ENCODE peak calls at places on chromosomes 3 and 15, in nine cellular contexts. W is AG08395; J is HEK293T; C is COLO829; P is SJSA1; Y is effector memory CD8-positive, alpha-beta T cell; X is HS-27A; I is EL; Q is stimulated activated naive CD8-positive, alpha-beta T cell treated with anti-CD3 and anti-CD28 coated beads, Interleukin-15, Interleukin-2, amounts not matched to agents 100 U/mL and 50 U/mL, for 24 hours. O is an unnamed sample.

GRCh38 chr3:167120828-167121227 is 259.3 kb downstream of the ZBBX start:
- DNase-seq in P (no peak), I (no peak), X (no peak), C (no peak), J (no peak), Q (no peak), W (no peak), Y (no peak), O (no peak)

GRCh38 chr15:96335429-96335807 is 4.9 kb downstream of the NR2F2 start:
- DNase-seq in P (peak), W (no peak), I (no peak), Q (no peak), Y (no peak), J (no peak), X (no peak), C (no peak), O (no peak)

GRCh38 chr3:66256806-66257205 is 36.0 kb downstream of the SLC25A26 start:
- DNase-seq in C (no peak), X (no peak), Q (no peak), I (no peak), P (no peak), J (no peak), W (no peak), Y (no peak), O (no peak)

GRCh38 chr3:186825294-186825821 is 17.2 kb upstream of the ADIPOQ start:
- DNase-seq in W (peak), X (no peak), C (no peak), P (no peak), Y (no peak), Q (peak), J (no peak), I (peak), O (peak)

GRCh38 chr15:101310508-101310907 is 15.5 kb upstream of the SNRPA1 start:
- DNase-seq in W (no peak), Q (no peak), X (no peak), Y (no peak), C (no peak), J (no peak), I (no peak), P (no peak), O (no peak)

GRCh38 chr3:144643778-144644191 is 672.2 kb downstream of the DIPK2A start:
- DNase-seq in Q (no peak), C (no peak), Y (no peak), J (no peak), W (peak), X (peak), P (no peak), I (no peak), O (peak)

GRCh38 chr3:23877324-23877980 is 39.3 kb downstream of the NKIRAS1 start:
- DNase-seq in Q (no peak), X (peak), W (peak), J (no peak), C (no peak), P (peak), Y (no peak), I (peak), O (peak)

GRCh38 chr3:15903164-15903563 is 105.4 kb upstream of the ANKRD28 start:
- DNase-seq in J (no peak), Y (no peak), Q (no peak), P (no peak), W (peak), X (no peak), I (peak), C (no peak), O (peak)